ENCODE peak calls at places on chromosomes 7 and 10, in six cellular contexts. One of them, this sample, is unnamed.

GRCh38 chr10:17003151-17003550 is 126.5 kb downstream of the CUBN start:
- DNase-seq in IMR-90: peak; percentile 86
- DNase-seq in H9: no peak
- DNase-seq in H1: no peak
- DNase-seq in trophoblast cell: no peak
- DNase-seq in mesenchymal stem cell: peak; percentile 98
- DNase-seq in this sample: no peak

GRCh38 chr7:123557016-123557630 is 495 bp downstream of the NDUFA5 start:
- DNase-seq in IMR-90: peak; percentile 10
- DNase-seq in H9: no peak
- DNase-seq in H1: no peak
- DNase-seq in trophoblast cell: peak; percentile 3
- DNase-seq in mesenchymal stem cell: no peak
- DNase-seq in this sample: no peak

GRCh38 chr7:78125884-78126283 is 327.3 kb downstream of the PHTF2 start:
- DNase-seq in IMR-90: peak; percentile 93
- DNase-seq in H9: no peak
- DNase-seq in H1: no peak
- DNase-seq in trophoblast cell: no peak
- DNase-seq in mesenchymal stem cell: peak; percentile 65
- DNase-seq in this sample: no peak

GRCh38 chr10:111103196-111103595 is 26.4 kb downstream of the ADRA2A start:
- DNase-seq in IMR-90: no peak
- DNase-seq in H9: no peak
- DNase-seq in H1: no peak
- DNase-seq in trophoblast cell: no peak
- DNase-seq in mesenchymal stem cell: no peak
- DNase-seq in this sample: no peak

GRCh38 chr10:70715853-70716795 is 43.8 kb downstream of the ADAMTS14 start:
- DNase-seq in IMR-90: peak; percentile 34
- DNase-seq in H9: peak; percentile 43
- DNase-seq in H1: no peak
- DNase-seq in trophoblast cell: peak; percentile 15
- DNase-seq in mesenchymal stem cell: peak; percentile 78
- DNase-seq in this sample: no peak

GRCh38 chr10:14683246-14683645 is 91.5 kb downstream of the FAM107B start:
- DNase-seq in IMR-90: peak; percentile 32
- DNase-seq in H9: no peak
- DNase-seq in H1: no peak
- DNase-seq in trophoblast cell: no peak
- DNase-seq in mesenchymal stem cell: no peak
- DNase-seq in this sample: no peak

GRCh38 chr10:67792653-67793052 is 45.3 kb downstream of the DNAJC12 start:
- DNase-seq in IMR-90: no peak
- DNase-seq in H9: no peak
- DNase-seq in H1: no peak
- DNase-seq in trophoblast cell: no peak
- DNase-seq in mesenchymal stem cell: no peak
- DNase-seq in this sample: no peak

GRCh38 chr7:82012453-82012852 is 242.6 kb upstream of the HGF start:
- DNase-seq in IMR-90: peak; percentile 35
- DNase-seq in H9: no peak
- DNase-seq in H1: no peak
- DNase-seq in trophoblast cell: no peak
- DNase-seq in mesenchymal stem cell: no peak
- DNase-seq in this sample: no peak

GRCh38 chr10:61159253-61159652 is 215.3 kb upstream of the RHOBTB1 start:
- DNase-seq in IMR-90: peak; percentile 43
- DNase-seq in H9: no peak
- DNase-seq in H1: no peak
- DNase-seq in trophoblast cell: no peak
- DNase-seq in mesenchymal stem cell: no peak
- DNase-seq in this sample: no peak

GRCh38 chr10:11446133-11446532 is 165.3 kb downstream of the USP6NL start:
- DNase-seq in IMR-90: no peak
- DNase-seq in H9: no peak
- DNase-seq in H1: no peak
- DNase-seq in trophoblast cell: no peak
- DNase-seq in mesenchymal stem cell: no peak
- DNase-seq in this sample: no peak

GRCh38 chr7:20577362-20578069 is 38.0 kb upstream of the ABCB5 start:
- DNase-seq in IMR-90: no peak
- DNase-seq in H9: no peak
- DNase-seq in H1: no peak
- DNase-seq in trophoblast cell: no peak
- DNase-seq in mesenchymal stem cell: peak; percentile 22
- DNase-seq in this sample: no peak

GRCh38 chr7:364536-364935 is 74.6 kb downstream of the FOXL3 start:
- DNase-seq in IMR-90: no peak
- DNase-seq in H9: no peak
- DNase-seq in H1: no peak
- DNase-seq in trophoblast cell: no peak
- DNase-seq in mesenchymal stem cell: no peak
- DNase-seq in this sample: no peak

GRCh38 chr10:92689663-92690210 is at the start of gene HHEX:
- DNase-seq in IMR-90: peak; percentile 76
- DNase-seq in H9: peak; percentile 52
- DNase-seq in H1: no peak
- DNase-seq in trophoblast cell: no peak
- DNase-seq in mesenchymal stem cell: peak; percentile 78
- DNase-seq in this sample: peak; percentile 18

GRCh38 chr7:81949306-81949705 is 179.5 kb upstream of the HGF start:
- DNase-seq in IMR-90: no peak
- DNase-seq in H9: no peak
- DNase-seq in H1: no peak
- DNase-seq in trophoblast cell: no peak
- DNase-seq in mesenchymal stem cell: no peak
- DNase-seq in this sample: no peak

GRCh38 chr10:6083523-6084475 is 5.0 kb upstream of the RBM17 start:
- DNase-seq in IMR-90: peak; percentile 40
- DNase-seq in H9: no peak
- DNase-seq in H1: no peak
- DNase-seq in trophoblast cell: no peak
- DNase-seq in mesenchymal stem cell: no peak
- DNase-seq in this sample: no peak

GRCh38 chr7:12607134-12607533 is 36.6 kb downstream of the SCIN start:
- DNase-seq in IMR-90: no peak
- DNase-seq in H9: no peak
- DNase-seq in H1: no peak
- DNase-seq in trophoblast cell: no peak
- DNase-seq in mesenchymal stem cell: no peak
- DNase-seq in this sample: no peak

GRCh38 chr10:49751636-49752510 is 10.2 kb downstream of the OGDHL start:
- DNase-seq in IMR-90: no peak
- DNase-seq in H9: peak; percentile 22
- DNase-seq in H1: no peak
- DNase-seq in trophoblast cell: no peak
- DNase-seq in mesenchymal stem cell: no peak
- DNase-seq in this sample: no peak

GRCh38 chr7:3201306-3201705 is 99.7 kb upstream of the SDK1 start:
- DNase-seq in IMR-90: no peak
- DNase-seq in H9: no peak
- DNase-seq in H1: no peak
- DNase-seq in trophoblast cell: no peak
- DNase-seq in mesenchymal stem cell: peak; percentile 19
- DNase-seq in this sample: no peak

GRCh38 chr7:45470031-45470430 is 104.1 kb upstream of the ADCY1 start:
- DNase-seq in IMR-90: no peak
- DNase-seq in H9: no peak
- DNase-seq in H1: no peak
- DNase-seq in trophoblast cell: no peak
- DNase-seq in mesenchymal stem cell: no peak
- DNase-seq in this sample: no peak

GRCh38 chr10:1180071-1180730 is 124.0 kb downstream of the WDR37 start:
- DNase-seq in IMR-90: no peak
- DNase-seq in H9: no peak
- DNase-seq in H1: no peak
- DNase-seq in trophoblast cell: no peak
- DNase-seq in mesenchymal stem cell: no peak
- DNase-seq in this sample: no peak

GRCh38 chr10:23063387-23064287 is 31.7 kb upstream of the MSRB2 start:
- DNase-seq in IMR-90: peak; percentile 8
- DNase-seq in H9: no peak
- DNase-seq in H1: peak; percentile 41
- DNase-seq in trophoblast cell: no peak
- DNase-seq in mesenchymal stem cell: peak; percentile 25
- DNase-seq in this sample: no peak

GRCh38 chr7:138167869-138168296 is 91.6 kb downstream of the AKR1D1 start:
- DNase-seq in IMR-90: no peak
- DNase-seq in H9: peak; percentile 67
- DNase-seq in H1: no peak
- DNase-seq in trophoblast cell: no peak
- DNase-seq in mesenchymal stem cell: no peak
- DNase-seq in this sample: no peak

GRCh38 chr10:103491729-103492364 is 1.7 kb upstream of the NEURL1 start:
- DNase-seq in IMR-90: peak; percentile 98
- DNase-seq in H9: no peak
- DNase-seq in H1: no peak
- DNase-seq in trophoblast cell: peak; percentile 95
- DNase-seq in mesenchymal stem cell: peak; percentile 96
- DNase-seq in this sample: no peak

GRCh38 chr10:96910488-96911395 is 78.6 kb downstream of the LCOR start:
- DNase-seq in IMR-90: peak; percentile 35
- DNase-seq in H9: no peak
- DNase-seq in H1: no peak
- DNase-seq in trophoblast cell: peak; percentile 6
- DNase-seq in mesenchymal stem cell: peak; percentile 34
- DNase-seq in this sample: peak; percentile 26

GRCh38 chr7:7221602-7222038 is 39.3 kb downstream of the C1GALT1 start:
- DNase-seq in IMR-90: peak; percentile 75
- DNase-seq in H9: no peak
- DNase-seq in H1: no peak
- DNase-seq in trophoblast cell: peak; percentile 62
- DNase-seq in mesenchymal stem cell: peak; percentile 96
- DNase-seq in this sample: no peak

GRCh38 chr10:11345224-11346054 is 266.0 kb downstream of the USP6NL start:
- DNase-seq in IMR-90: no peak
- DNase-seq in H9: peak; percentile 77
- DNase-seq in H1: no peak
- DNase-seq in trophoblast cell: peak; percentile 57
- DNase-seq in mesenchymal stem cell: peak; percentile 4
- DNase-seq in this sample: no peak

GRCh38 chr10:45473126-45473525 is 99.1 kb downstream of the ALOX5 start:
- DNase-seq in IMR-90: no peak
- DNase-seq in H9: no peak
- DNase-seq in H1: no peak
- DNase-seq in trophoblast cell: no peak
- DNase-seq in mesenchymal stem cell: no peak
- DNase-seq in this sample: no peak

GRCh38 chr7:5417106-5418071 is 6.2 kb downstream of the TNRC18 start:
- DNase-seq in IMR-90: peak; percentile 54
- DNase-seq in H9: no peak
- DNase-seq in H1: no peak
- DNase-seq in trophoblast cell: peak; percentile 58
- DNase-seq in mesenchymal stem cell: peak; percentile 81
- DNase-seq in this sample: no peak

GRCh38 chr7:380226-380550 is 90.2 kb downstream of the FOXL3 start:
- DNase-seq in IMR-90: no peak
- DNase-seq in H9: peak; percentile 44
- DNase-seq in H1: peak; percentile 55
- DNase-seq in trophoblast cell: no peak
- DNase-seq in mesenchymal stem cell: peak; percentile 5
- DNase-seq in this sample: peak; percentile 46

GRCh38 chr7:22726345-22726848 is 603 bp upstream of the IL6 start:
- DNase-seq in IMR-90: peak; percentile 90
- DNase-seq in H9: peak; percentile 84
- DNase-seq in H1: peak; percentile 62
- DNase-seq in trophoblast cell: peak; percentile 56
- DNase-seq in mesenchymal stem cell: peak; percentile 89
- DNase-seq in this sample: peak; percentile 35

GRCh38 chr10:132957981-132958885 is 15.9 kb upstream of the CFAP46 start:
- DNase-seq in IMR-90: no peak
- DNase-seq in H9: peak; percentile 24
- DNase-seq in H1: no peak
- DNase-seq in trophoblast cell: no peak
- DNase-seq in mesenchymal stem cell: no peak
- DNase-seq in this sample: no peak
- H3K14ac ChIP-seq in IMR-90: no peak overlapping the region
- H3K14ac ChIP-seq in H9: no peak overlapping the region
- H3K14ac ChIP-seq in H1: no peak overlapping the region
- H3K14ac ChIP-seq in trophoblast cell: no peak overlapping the region
- H3K14ac ChIP-seq in mesenchymal stem cell: no peak overlapping the region
- H3K14ac ChIP-seq in this sample: no peak overlapping the region

GRCh38 chr7:30019960-30020359 is 6.5 kb downstream of the FKBP14 start:
- DNase-seq in IMR-90: peak; percentile 7
- DNase-seq in H9: no peak
- DNase-seq in H1: no peak
- DNase-seq in trophoblast cell: no peak
- DNase-seq in mesenchymal stem cell: no peak
- DNase-seq in this sample: no peak
- H3K14ac ChIP-seq in IMR-90: no peak overlapping the region
- H3K14ac ChIP-seq in H9: no peak overlapping the region
- H3K14ac ChIP-seq in H1: no peak overlapping the region
- H3K14ac ChIP-seq in trophoblast cell: no peak overlapping the region
- H3K14ac ChIP-seq in mesenchymal stem cell: no peak overlapping the region
- H3K14ac ChIP-seq in this sample: no peak overlapping the region

GRCh38 chr7:101724957-101725356 is 92.5 kb upstream of the CUX1 start:
- DNase-seq in IMR-90: no peak
- DNase-seq in H9: no peak
- DNase-seq in H1: no peak
- DNase-seq in trophoblast cell: no peak
- DNase-seq in mesenchymal stem cell: no peak
- DNase-seq in this sample: no peak
- H3K14ac ChIP-seq in IMR-90: no peak overlapping the region
- H3K14ac ChIP-seq in H9: no peak overlapping the region
- H3K14ac ChIP-seq in H1: no peak overlapping the region
- H3K14ac ChIP-seq in trophoblast cell: no peak overlapping the region
- H3K14ac ChIP-seq in mesenchymal stem cell: no peak overlapping the region
- H3K14ac ChIP-seq in this sample: no peak overlapping the region

DNA sequence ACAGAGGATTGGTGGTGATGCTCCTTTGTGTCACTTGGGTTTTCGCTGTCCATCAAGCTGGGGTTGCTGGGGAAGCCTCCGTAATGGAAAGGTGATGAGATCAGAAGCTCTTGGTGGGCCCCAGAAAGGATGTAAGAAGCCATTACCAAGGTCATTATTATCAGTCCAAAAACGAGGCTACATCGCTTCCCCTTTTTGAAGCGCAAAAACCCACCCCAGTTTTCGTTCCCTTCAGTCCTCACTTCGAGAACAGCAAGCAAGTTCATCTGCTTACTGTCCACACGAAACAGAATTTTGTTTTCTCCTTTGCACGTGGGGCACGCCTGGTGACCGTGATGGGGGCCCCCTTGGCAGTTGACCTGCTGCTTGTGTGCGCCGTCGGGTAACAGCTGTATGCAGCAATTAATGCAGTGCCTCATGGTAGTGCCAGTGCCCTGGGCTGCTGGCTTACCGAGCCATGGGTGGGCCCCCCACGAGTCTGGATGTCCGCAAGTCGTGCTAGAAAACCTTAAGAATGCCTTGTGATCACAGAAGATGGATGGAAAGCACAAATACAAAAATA is 47.5 kb downstream of the CHST15 start:
- DNase-seq in IMR-90: no peak
- DNase-seq in H9: no peak
- DNase-seq in H1: no peak
- DNase-seq in trophoblast cell: no peak
- DNase-seq in mesenchymal stem cell: no peak
- DNase-seq in this sample: no peak
- H3K14ac ChIP-seq in IMR-90: no peak overlapping the region
- H3K14ac ChIP-seq in H9: no peak overlapping the region
- H3K14ac ChIP-seq in H1: no peak overlapping the region
- H3K14ac ChIP-seq in trophoblast cell: no peak overlapping the region
- H3K14ac ChIP-seq in mesenchymal stem cell: no peak overlapping the region
- H3K14ac ChIP-seq in this sample: peak overlapping the region; percentile 42

GRCh38 chr10:34235164-34235832 is 579.8 kb downstream of the PARD3 start:
- DNase-seq in IMR-90: peak; percentile 83
- DNase-seq in H9: no peak
- DNase-seq in H1: no peak
- DNase-seq in trophoblast cell: no peak
- DNase-seq in mesenchymal stem cell: peak; percentile 65
- DNase-seq in this sample: no peak
- H3K14ac ChIP-seq in IMR-90: no peak overlapping the region
- H3K14ac ChIP-seq in H9: no peak overlapping the region
- H3K14ac ChIP-seq in H1: no peak overlapping the region
- H3K14ac ChIP-seq in trophoblast cell: no peak overlapping the region
- H3K14ac ChIP-seq in mesenchymal stem cell: no peak overlapping the region
- H3K14ac ChIP-seq in this sample: no peak overlapping the region